ENCODE peak calls at places on chromosome 19, in eight cellular contexts. J is DND-41; A is ovary; M is right lobe of liver; Q is GM23248; P is esophagus squamous epithelium; Z is transverse colon; C is CD4-positive, CD25-positive, alpha-beta regulatory T cell. B is an unnamed sample.

GRCh38 chr19:6318772-6319171 is 14.6 kb downstream of the ACER1 start:
- DNase-seq in J (no peak), A (no peak), M (no peak), Q (peak; percentile 50), P (no peak), Z (no peak), C (no peak), B (no peak)

GRCh38 chr19:49301165-49301865 is 23.7 kb downstream of the SLC6A16 start:
- DNase-seq in J (peak; percentile 71), A (peak; percentile 44), M (peak; percentile 81), Q (peak; percentile 60), P (no peak), Z (peak; percentile 84), C (peak; percentile 55), B (peak; percentile 75)

GRCh38 chr19:611506-611869 is 21.8 kb downstream of the HCN2 start:
- DNase-seq in J (no peak), A (no peak), M (no peak), Q (peak; percentile 98), P (no peak), Z (no peak), C (no peak), B (peak; percentile 54)

GRCh38 chr19:5492813-5493409 is 37.7 kb downstream of the ZNRF4 start:
- DNase-seq in J (no peak), A (no peak), M (no peak), Q (no peak), P (no peak), Z (no peak), C (no peak), B (no peak)

GRCh38 chr19:56868446-56868845 is 27.9 kb upstream of the PEG3 start:
- DNase-seq in J (no peak), A (no peak), M (no peak), Q (no peak), P (no peak), Z (no peak), C (no peak), B (no peak)

GRCh38 chr19:5086725-5087439 is 118.0 kb downstream of the KDM4B start:
- DNase-seq in J (no peak), A (no peak), M (no peak), Q (no peak), P (no peak), Z (no peak), C (no peak), B (no peak)

GRCh38 chr19:8456064-8456463 is 11.3 kb downstream of the HNRNPM start:
- DNase-seq in J (no peak), A (no peak), M (no peak), Q (peak; percentile 31), P (no peak), Z (no peak), C (no peak), B (no peak)

GRCh38 chr19:30085394-30085793 is 143.4 kb downstream of the URI1 start:
- DNase-seq in J (peak; percentile 15), A (peak; percentile 54), M (peak; percentile 16), Q (no peak), P (no peak), Z (no peak), C (no peak), B (no peak)

GRCh38 chr19:55474269-55475265 is 1.9 kb upstream of the ZNF628 start:
- DNase-seq in J (no peak), A (no peak), M (no peak), Q (peak; percentile 30), P (no peak), Z (no peak), C (no peak), B (no peak)

GRCh38 chr19:51799311-51799997 is 4.5 kb downstream of the FPR3 start:
- DNase-seq in J (no peak), A (peak; percentile 89), M (peak; percentile 75), Q (peak; percentile 99), P (no peak), Z (peak; percentile 58), C (no peak), B (no peak)

GRCh38 chr19:40282920-40283319 is 2.2 kb downstream of the AKT2 start:
- DNase-seq in J (no peak), A (no peak), M (no peak), Q (peak; percentile 61), P (no peak), Z (no peak), C (no peak), B (no peak)

GRCh38 chr19:58439576-58440554 is at the start of gene ZNF132:
- DNase-seq in J (no peak), A (peak; percentile 94), M (peak; percentile 97), Q (peak; percentile 100), P (peak; percentile 92), Z (peak; percentile 96), C (peak; percentile 95), B (peak; percentile 85)

GRCh38 chr19:13965926-13966683 is 13.8 kb downstream of the DCAF15 start:
- DNase-seq in J (no peak), A (no peak), M (peak; percentile 51), Q (no peak), P (no peak), Z (no peak), C (no peak), B (no peak)

GRCh38 chr19:1252221-1252817 is 3.9 kb downstream of the MIDN start:
- DNase-seq in J (peak; percentile 70), A (no peak), M (peak; percentile 92), Q (peak; percentile 98), P (peak; percentile 83), Z (peak; percentile 86), C (peak; percentile 53), B (peak; percentile 62)

GRCh38 chr19:38499532-38499931 is 66.0 kb downstream of the RYR1 start:
- DNase-seq in J (no peak), A (no peak), M (no peak), Q (no peak), P (no peak), Z (no peak), C (no peak), B (no peak)

GRCh38 chr19:46892252-46893179 is 31.7 kb downstream of the ARHGAP35 start:
- DNase-seq in J (no peak), A (no peak), M (no peak), Q (no peak), P (no peak), Z (no peak), C (no peak), B (no peak)

GRCh38 chr19:12052057-12052570 is 647 bp downstream of the ZNF878 start:
- DNase-seq in J (no peak), A (no peak), M (no peak), Q (peak; percentile 48), P (no peak), Z (no peak), C (no peak), B (no peak)

GRCh38 chr19:48711106-48711662 is 8.3 kb downstream of the MAMSTR start:
- DNase-seq in J (no peak), A (no peak), M (no peak), Q (no peak), P (no peak), Z (no peak), C (no peak), B (no peak)

GRCh38 chr19:48702701-48703100 is 6.9 kb downstream of the FUT2 start:
- DNase-seq in J (no peak), A (no peak), M (no peak), Q (no peak), P (no peak), Z (no peak), C (no peak), B (no peak)

GRCh38 chr19:47495478-47496372 is 11.7 kb upstream of the KPTN start:
- DNase-seq in J (no peak), A (no peak), M (no peak), Q (no peak), P (no peak), Z (no peak), C (no peak), B (no peak)

GRCh38 chr19:3161453-3161852 is 17.1 kb upstream of the S1PR4 start:
- DNase-seq in J (no peak), A (no peak), M (no peak), Q (peak; percentile 67), P (no peak), Z (no peak), C (no peak), B (no peak)

GRCh38 chr19:1088419-1089066 is 6.6 kb downstream of the POLR2E start:
- DNase-seq in J (no peak), A (no peak), M (no peak), Q (no peak), P (no peak), Z (no peak), C (no peak), B (no peak)

DNA sequence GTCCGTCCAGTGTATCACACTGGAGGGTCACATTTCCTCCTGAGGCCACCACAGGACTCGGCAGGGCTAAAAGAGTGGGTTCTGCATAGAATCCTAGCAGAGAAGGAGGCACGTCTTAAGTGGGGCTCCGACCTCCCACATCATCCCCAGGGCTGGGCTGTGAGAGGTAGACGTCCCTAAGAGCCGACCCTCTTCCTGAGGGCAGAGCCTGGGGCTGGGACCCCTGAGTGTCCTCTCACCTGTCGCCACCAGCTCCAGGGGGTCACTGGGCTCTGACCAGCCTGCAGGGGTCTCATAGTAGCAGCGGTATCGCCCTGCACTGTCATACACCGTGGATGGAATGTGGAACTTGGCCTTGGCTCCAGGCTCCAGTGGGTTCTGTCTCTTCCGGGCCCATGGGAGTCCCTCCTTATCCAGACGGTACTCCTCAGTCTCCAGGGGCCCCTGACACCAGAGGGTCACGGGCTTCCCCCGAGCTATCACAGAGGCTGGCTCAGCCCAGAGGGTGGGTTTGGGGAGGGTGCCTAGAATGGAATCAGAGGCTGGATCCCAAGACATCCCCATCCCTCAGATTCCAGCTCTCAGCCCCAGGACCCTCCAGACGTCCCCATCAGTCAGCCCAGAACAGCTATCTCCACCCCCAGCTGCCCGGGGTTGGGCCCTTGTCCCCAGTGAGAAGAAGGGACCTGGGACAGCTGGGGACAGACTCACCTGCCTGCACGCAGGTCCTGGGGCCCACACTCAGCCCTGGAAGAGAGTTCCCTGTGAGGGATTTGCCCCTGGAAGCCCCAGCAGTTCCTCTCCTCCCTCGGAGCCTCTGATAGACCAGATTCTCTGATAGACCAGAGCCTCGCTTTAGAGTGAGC is 590 bp downstream of the LILRB5 start:
- DNase-seq in J (no peak), A (no peak), M (no peak), Q (no peak), P (no peak), Z (no peak), C (no peak), B (no peak)
- H3K4me3 ChIP-seq in J (no peak overlapping the region), A (no peak overlapping the region), M (peak overlapping the region; percentile 26), Q (no peak overlapping the region), P (peak overlapping the region; percentile 18), Z (no peak overlapping the region), C (no peak overlapping the region), B (no peak overlapping the region)

GRCh38 chr19:19062454-19063182 is 1.2 kb upstream of the SLC25A42 start:
- DNase-seq in J (peak; percentile 30), A (no peak), M (no peak), Q (peak; percentile 63), P (no peak), Z (no peak), C (no peak), B (no peak)
- H3K4me1 ChIP-seq in J (peaks cover 33% of the 10 kb centered on the region), A (peaks cover 3% of the 10 kb centered on the region), M (no peaks in the 10 kb centered on the region), Q (peaks cover 12% of the 10 kb centered on the region), P (peaks cover 16% of the 10 kb centered on the region), Z (peaks cover 20% of the 10 kb centered on the region), C (peaks cover 37% of the 10 kb centered on the region), B (peaks cover 22% of the 10 kb centered on the region)

DNA sequence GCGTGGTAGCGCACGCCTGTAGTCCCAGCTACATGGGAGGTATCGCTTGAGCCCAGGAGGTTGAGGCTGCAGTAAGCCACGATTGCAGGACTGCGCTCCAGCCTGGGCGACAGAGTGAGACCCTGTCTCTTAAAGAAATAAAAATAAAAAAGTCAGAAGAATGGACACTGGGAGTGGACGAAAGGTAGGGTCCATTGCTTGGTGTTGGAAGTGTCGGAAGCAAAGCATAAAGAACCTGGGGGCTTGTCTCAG is 392 bp upstream of the ARHGAP33 start:
- DNase-seq in J (no peak), A (no peak), M (no peak), Q (no peak), P (no peak), Z (no peak), C (no peak), B (no peak)
- H3K4me3 ChIP-seq in J (peak overlapping the region; percentile 48), A (peak overlapping the region; percentile 85), M (peak overlapping the region; percentile 81), Q (peak overlapping the region; percentile 72), P (peak overlapping the region; percentile 91), Z (no peak overlapping the region), C (peak overlapping the region; percentile 69), B (peak overlapping the region; percentile 54)

GRCh38 chr19:41872384-41872774 is 4.7 kb upstream of the CD79A start:
- DNase-seq in J (no peak), A (no peak), M (peak; percentile 39), Q (no peak), P (no peak), Z (no peak), C (no peak), B (no peak)
- H3K4me1 ChIP-seq in J (peaks cover 99% of the 10 kb centered on the region), A (no peaks in the 10 kb centered on the region), M (no peaks in the 10 kb centered on the region), Q (no peaks in the 10 kb centered on the region), P (no peaks in the 10 kb centered on the region), Z (peaks cover 18% of the 10 kb centered on the region), C (peaks cover 97% of the 10 kb centered on the region), B (peaks cover 94% of the 10 kb centered on the region)

B was measured in CD8-positive, alpha-beta T cell.